ENCODE peak calls at places on chromosomes 1 and 21, in five cellular contexts. One of them, this sample, is unnamed.

GRCh38 chr1:157073944-157074685 is 25.5 kb downstream of the ETV3L start:
- DNase-seq in A549: peak; percentile 56
- DNase-seq in IMR-90: peak; percentile 68
- DNase-seq in K562: peak; percentile 55
- DNase-seq in SK-N-SH: peak; percentile 67
- DNase-seq in this sample: no peak

GRCh38 chr1:37478451-37478871 is 4.1 kb downstream of the ZC3H12A start:
- DNase-seq in A549: no peak
- DNase-seq in IMR-90: peak; percentile 77
- DNase-seq in K562: peak; percentile 48
- DNase-seq in SK-N-SH: no peak
- DNase-seq in this sample: no peak

GRCh38 chr1:67103548-67103947 is 31.2 kb downstream of the C1orf141 start:
- DNase-seq in A549: no peak
- DNase-seq in IMR-90: no peak
- DNase-seq in K562: no peak
- DNase-seq in SK-N-SH: no peak
- DNase-seq in this sample: no peak

GRCh38 chr1:9449106-9449627 is 90.1 kb upstream of the SLC25A33 start:
- DNase-seq in A549: no peak
- DNase-seq in IMR-90: peak; percentile 47
- DNase-seq in K562: no peak
- DNase-seq in SK-N-SH: peak; percentile 69
- DNase-seq in this sample: no peak

GRCh38 chr1:83889707-83890106 is 109.2 kb downstream of the TTLL7 start:
- DNase-seq in A549: no peak
- DNase-seq in IMR-90: peak; percentile 53
- DNase-seq in K562: no peak
- DNase-seq in SK-N-SH: no peak
- DNase-seq in this sample: no peak

GRCh38 chr1:8870118-8870517 is 8.4 kb downstream of the ENO1 start:
- DNase-seq in A549: no peak
- DNase-seq in IMR-90: no peak
- DNase-seq in K562: no peak
- DNase-seq in SK-N-SH: no peak
- DNase-seq in this sample: no peak

GRCh38 chr1:184823080-184823479 is 68.4 kb upstream of the EDEM3 start:
- DNase-seq in A549: no peak
- DNase-seq in IMR-90: peak; percentile 10
- DNase-seq in K562: no peak
- DNase-seq in SK-N-SH: no peak
- DNase-seq in this sample: no peak

GRCh38 chr1:98277111-98277510 is 356.3 kb upstream of the DPYD start:
- DNase-seq in A549: no peak
- DNase-seq in IMR-90: peak; percentile 76
- DNase-seq in K562: no peak
- DNase-seq in SK-N-SH: no peak
- DNase-seq in this sample: no peak

GRCh38 chr21:34276711-34277425 is 86.9 kb upstream of the KCNE2 start:
- DNase-seq in A549: no peak
- DNase-seq in IMR-90: no peak
- DNase-seq in K562: no peak
- DNase-seq in SK-N-SH: no peak
- DNase-seq in this sample: peak; percentile 21

GRCh38 chr21:34076835-34077234 is 3.5 kb downstream of the MRPS6 start:
- DNase-seq in A549: no peak
- DNase-seq in IMR-90: no peak
- DNase-seq in K562: no peak
- DNase-seq in SK-N-SH: no peak
- DNase-seq in this sample: no peak

GRCh38 chr1:17912491-17912890 is 157.4 kb downstream of the ACTL8 start:
- DNase-seq in A549: no peak
- DNase-seq in IMR-90: no peak
- DNase-seq in K562: no peak
- DNase-seq in SK-N-SH: no peak
- DNase-seq in this sample: no peak

GRCh38 chr1:24283326-24284155 is 35.6 kb upstream of the GRHL3 start:
- DNase-seq in A549: peak; percentile 28
- DNase-seq in IMR-90: peak; percentile 86
- DNase-seq in K562: no peak
- DNase-seq in SK-N-SH: no peak
- DNase-seq in this sample: no peak

GRCh38 chr1:17140279-17140678 is 21.0 kb upstream of the PADI2 start:
- DNase-seq in A549: no peak
- DNase-seq in IMR-90: no peak
- DNase-seq in K562: no peak
- DNase-seq in SK-N-SH: no peak
- DNase-seq in this sample: no peak

GRCh38 chr1:1665815-1666251 is 7.0 kb upstream of the CDK11B start:
- DNase-seq in A549: no peak
- DNase-seq in IMR-90: no peak
- DNase-seq in K562: peak; percentile 50
- DNase-seq in SK-N-SH: peak; percentile 78
- DNase-seq in this sample: no peak

GRCh38 chr21:46159841-46160562 is 4.6 kb upstream of the FTCD start:
- DNase-seq in A549: no peak
- DNase-seq in IMR-90: no peak
- DNase-seq in K562: no peak
- DNase-seq in SK-N-SH: no peak
- DNase-seq in this sample: no peak

GRCh38 chr1:229342305-229342901 is 444 bp downstream of the CCSAP start:
- DNase-seq in A549: peak; percentile 62
- DNase-seq in IMR-90: peak; percentile 57
- DNase-seq in K562: peak; percentile 95
- DNase-seq in SK-N-SH: peak; percentile 98
- DNase-seq in this sample: no peak

GRCh38 chr1:221634010-221634409 is 107.9 kb downstream of the DUSP10 start:
- DNase-seq in A549: no peak
- DNase-seq in IMR-90: no peak
- DNase-seq in K562: no peak
- DNase-seq in SK-N-SH: no peak
- DNase-seq in this sample: no peak
- TF ChIP-seq RCOR1 in A549: no peak
- TF ChIP-seq RCOR1 in IMR-90: no peak
- TF ChIP-seq RCOR1 in K562: no peak
- TF ChIP-seq RCOR1 in SK-N-SH: no peak
- TF ChIP-seq RCOR1 in this sample: no peak

GRCh38 chr1:7554343-7555270 is 216.5 kb upstream of the VAMP3 start:
- DNase-seq in A549: no peak
- DNase-seq in IMR-90: no peak
- DNase-seq in K562: no peak
- DNase-seq in SK-N-SH: no peak
- DNase-seq in this sample: no peak
- TF ChIP-seq RCOR1 in A549: no peak
- TF ChIP-seq RCOR1 in IMR-90: no peak
- TF ChIP-seq RCOR1 in K562: no peak
- TF ChIP-seq RCOR1 in SK-N-SH: no peak
- TF ChIP-seq RCOR1 in this sample: no peak

GRCh38 chr1:224513383-224513782 is 78.8 kb upstream of the WDR26 start:
- DNase-seq in A549: no peak
- DNase-seq in IMR-90: no peak
- DNase-seq in K562: no peak
- DNase-seq in SK-N-SH: no peak
- DNase-seq in this sample: no peak

GRCh38 chr1:224513787-224514209 is 79.2 kb upstream of the WDR26 start:
- DNase-seq in A549: peak; percentile 90
- DNase-seq in IMR-90: peak; percentile 74
- DNase-seq in K562: peak; percentile 90
- DNase-seq in SK-N-SH: peak; percentile 89
- DNase-seq in this sample: no peak

GRCh38 chr1:224512600-224513151 is 78.1 kb upstream of the WDR26 start:
- DNase-seq in A549: no peak
- DNase-seq in IMR-90: no peak
- DNase-seq in K562: no peak
- DNase-seq in SK-N-SH: no peak
- DNase-seq in this sample: no peak

GRCh38 chr1:224509881-224510280 is 75.3 kb upstream of the WDR26 start:
- DNase-seq in A549: no peak
- DNase-seq in IMR-90: peak; percentile 59
- DNase-seq in K562: peak; percentile 48
- DNase-seq in SK-N-SH: no peak
- DNase-seq in this sample: no peak

GRCh38 chr1:224510880-224511645 is 76.5 kb upstream of the WDR26 start:
- DNase-seq in A549: no peak
- DNase-seq in IMR-90: peak; percentile 73
- DNase-seq in K562: peak; percentile 45
- DNase-seq in SK-N-SH: no peak
- DNase-seq in this sample: no peak
- TF ChIP-seq RCOR1 in A549: no peak
- TF ChIP-seq RCOR1 in IMR-90: no peak
- TF ChIP-seq RCOR1 in K562: no peak
- TF ChIP-seq RCOR1 in SK-N-SH: peak; percentile 27
- TF ChIP-seq RCOR1 in this sample: no peak

DNA sequence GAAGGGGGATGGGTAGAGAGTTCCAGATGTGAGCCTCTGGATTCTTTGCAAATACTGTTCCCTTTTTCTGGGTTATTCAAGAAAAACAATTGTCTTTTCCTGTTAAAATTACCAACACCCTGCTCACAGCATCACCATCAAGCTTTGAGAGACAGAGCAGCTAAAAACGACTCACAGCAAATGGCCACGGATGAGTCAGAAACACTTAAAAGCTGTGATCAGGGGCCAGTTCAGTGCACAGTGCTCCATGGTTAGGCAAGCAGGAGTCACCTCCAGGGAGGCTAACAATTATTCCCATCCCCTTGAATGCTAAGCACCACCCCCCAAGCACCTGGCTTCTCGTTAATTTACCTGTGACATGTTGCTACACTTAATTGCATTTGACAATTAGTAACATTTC is 128.4 kb upstream of the CAMK1G start:
- DNase-seq in A549: no peak
- DNase-seq in IMR-90: peak; percentile 7
- DNase-seq in K562: no peak
- DNase-seq in SK-N-SH: no peak
- DNase-seq in this sample: no peak
- TF ChIP-seq RCOR1 in A549: no peak
- TF ChIP-seq RCOR1 in IMR-90: no peak
- TF ChIP-seq RCOR1 in K562: no peak
- TF ChIP-seq RCOR1 in SK-N-SH: no peak
- TF ChIP-seq RCOR1 in this sample: no peak